ENCODE peak calls at places on chromosomes 7 and 10, in seven cellular contexts. One of them, this sample, is unnamed.

GRCh38 chr7:7565018-7565680 is 1.5 kb upstream of the MIOS start:
- DNase-seq in body of pancreas: no peak
- DNase-seq in astrocyte: no peak
- DNase-seq in left ventricle myocardium inferior: no peak
- DNase-seq in mammary epithelial cell: no peak
- DNase-seq in heart right ventricle: no peak
- DNase-seq in BJ: no peak
- DNase-seq in this sample: no peak

GRCh38 chr7:1645071-1646015 is 24.7 kb upstream of the ELFN1 start:
- DNase-seq in astrocyte: no peak
- DNase-seq in body of pancreas: no peak
- DNase-seq in BJ: no peak
- DNase-seq in left ventricle myocardium inferior: peak; percentile 12
- DNase-seq in mammary epithelial cell: no peak
- DNase-seq in heart right ventricle: no peak
- DNase-seq in this sample: no peak

GRCh38 chr10:33335800-33336605 is 1.5 kb upstream of the NRP1 start:
- DNase-seq in heart right ventricle: peak; percentile 78
- DNase-seq in BJ: no peak
- DNase-seq in astrocyte: peak; percentile 44
- DNase-seq in body of pancreas: peak; percentile 79
- DNase-seq in left ventricle myocardium inferior: peak; percentile 82
- DNase-seq in mammary epithelial cell: peak; percentile 67
- DNase-seq in this sample: peak; percentile 94

GRCh38 chr10:70761031-70761601 is 24.1 kb downstream of the TBATA start:
- DNase-seq in left ventricle myocardium inferior: no peak
- DNase-seq in BJ: no peak
- DNase-seq in mammary epithelial cell: no peak
- DNase-seq in heart right ventricle: no peak
- DNase-seq in astrocyte: no peak
- DNase-seq in body of pancreas: peak; percentile 5
- DNase-seq in this sample: no peak

GRCh38 chr10:101694674-101695403 is at the start of gene FBXW4:
- DNase-seq in body of pancreas: peak; percentile 78
- DNase-seq in BJ: no peak
- DNase-seq in heart right ventricle: peak; percentile 42
- DNase-seq in astrocyte: peak; percentile 23
- DNase-seq in left ventricle myocardium inferior: peak; percentile 50
- DNase-seq in mammary epithelial cell: peak; percentile 33
- DNase-seq in this sample: peak; percentile 73

GRCh38 chr7:137342751-137343482 is 616 bp downstream of the PTN start:
- DNase-seq in body of pancreas: no peak
- DNase-seq in heart right ventricle: no peak
- DNase-seq in mammary epithelial cell: peak; percentile 31
- DNase-seq in BJ: no peak
- DNase-seq in left ventricle myocardium inferior: no peak
- DNase-seq in astrocyte: no peak
- DNase-seq in this sample: peak; percentile 14

GRCh38 chr7:139046143-139046542 is 10.3 kb upstream of the ZC3HAV1L start:
- DNase-seq in left ventricle myocardium inferior: no peak
- DNase-seq in body of pancreas: no peak
- DNase-seq in mammary epithelial cell: no peak
- DNase-seq in BJ: no peak
- DNase-seq in heart right ventricle: no peak
- DNase-seq in astrocyte: no peak
- DNase-seq in this sample: no peak

GRCh38 chr7:98969386-98969785 is 91.1 kb downstream of the TRRAP start:
- DNase-seq in BJ: no peak
- DNase-seq in body of pancreas: no peak
- DNase-seq in astrocyte: no peak
- DNase-seq in heart right ventricle: no peak
- DNase-seq in left ventricle myocardium inferior: no peak
- DNase-seq in mammary epithelial cell: no peak
- DNase-seq in this sample: no peak

GRCh38 chr7:128383781-128384180 is 22.3 kb upstream of the PRRT4 start:
- DNase-seq in astrocyte: no peak
- DNase-seq in BJ: no peak
- DNase-seq in left ventricle myocardium inferior: no peak
- DNase-seq in body of pancreas: no peak
- DNase-seq in mammary epithelial cell: no peak
- DNase-seq in heart right ventricle: no peak
- DNase-seq in this sample: no peak

GRCh38 chr7:130903358-130903974 is 169.5 kb upstream of the KLF14 start:
- DNase-seq in heart right ventricle: no peak
- DNase-seq in mammary epithelial cell: peak; percentile 90
- DNase-seq in body of pancreas: no peak
- DNase-seq in astrocyte: peak; percentile 98
- DNase-seq in left ventricle myocardium inferior: no peak
- DNase-seq in BJ: peak; percentile 79
- DNase-seq in this sample: peak; percentile 91

GRCh38 chr7:112205348-112206237 is 606 bp downstream of the DOCK4 start:
- DNase-seq in astrocyte: peak; percentile 71
- DNase-seq in heart right ventricle: peak; percentile 77
- DNase-seq in body of pancreas: peak; percentile 68
- DNase-seq in left ventricle myocardium inferior: peak; percentile 73
- DNase-seq in mammary epithelial cell: peak; percentile 65
- DNase-seq in BJ: no peak
- DNase-seq in this sample: peak; percentile 75

GRCh38 chr7:143096146-143096545 is 35.7 kb upstream of the PIP start:
- DNase-seq in heart right ventricle: no peak
- DNase-seq in astrocyte: no peak
- DNase-seq in mammary epithelial cell: no peak
- DNase-seq in body of pancreas: no peak
- DNase-seq in BJ: no peak
- DNase-seq in left ventricle myocardium inferior: no peak
- DNase-seq in this sample: no peak

DNA sequence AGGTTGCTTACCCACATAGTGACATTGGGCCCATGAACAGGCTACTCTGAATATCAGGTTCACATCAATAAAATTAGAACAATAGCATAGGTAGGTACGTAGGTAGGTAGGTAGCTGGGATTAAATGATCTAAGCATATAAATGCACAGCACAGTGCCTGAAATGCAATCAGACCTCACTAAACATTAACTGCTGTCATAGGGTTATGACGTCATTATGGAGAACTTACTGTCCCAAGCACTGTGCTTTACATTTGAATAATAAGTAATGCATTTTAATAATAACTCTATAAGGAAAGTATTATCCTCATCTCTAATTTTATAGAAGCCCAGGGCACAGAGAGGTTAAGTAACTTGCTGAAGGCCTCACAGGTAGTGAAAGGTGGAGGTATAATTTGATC is 112.5 kb downstream of the RPS24 start:
- DNase-seq in astrocyte: no peak
- DNase-seq in BJ: no peak
- DNase-seq in body of pancreas: no peak
- DNase-seq in mammary epithelial cell: no peak
- DNase-seq in left ventricle myocardium inferior: no peak
- DNase-seq in heart right ventricle: no peak
- DNase-seq in this sample: no peak
- TF ChIP-seq CTCF in astrocyte: no peak
- TF ChIP-seq CTCF in BJ: no peak
- TF ChIP-seq CTCF in body of pancreas: no peak
- TF ChIP-seq CTCF in mammary epithelial cell: no peak
- TF ChIP-seq CTCF in left ventricle myocardium inferior: no peak
- TF ChIP-seq CTCF in heart right ventricle: no peak
- TF ChIP-seq CTCF in this sample: no peak

GRCh38 chr10:112811741-112812551 is 138.1 kb upstream of the TCF7L2 start:
- DNase-seq in BJ: peak; percentile 96
- DNase-seq in astrocyte: peak; percentile 97
- DNase-seq in left ventricle myocardium inferior: no peak
- DNase-seq in mammary epithelial cell: peak; percentile 93
- DNase-seq in body of pancreas: peak; percentile 44
- DNase-seq in heart right ventricle: no peak
- DNase-seq in this sample: peak; percentile 86
- H3K4me3 ChIP-seq in BJ: peak overlapping the region; percentile 19
- H3K4me3 ChIP-seq in astrocyte: peak overlapping the region; percentile 43
- H3K4me3 ChIP-seq in left ventricle myocardium inferior: no peak overlapping the region
- H3K4me3 ChIP-seq in mammary epithelial cell: no peak overlapping the region
- H3K4me3 ChIP-seq in body of pancreas: no peak overlapping the region
- H3K4me3 ChIP-seq in heart right ventricle: no peak overlapping the region
- H3K4me3 ChIP-seq in this sample: peak overlapping the region; percentile 46

DNA sequence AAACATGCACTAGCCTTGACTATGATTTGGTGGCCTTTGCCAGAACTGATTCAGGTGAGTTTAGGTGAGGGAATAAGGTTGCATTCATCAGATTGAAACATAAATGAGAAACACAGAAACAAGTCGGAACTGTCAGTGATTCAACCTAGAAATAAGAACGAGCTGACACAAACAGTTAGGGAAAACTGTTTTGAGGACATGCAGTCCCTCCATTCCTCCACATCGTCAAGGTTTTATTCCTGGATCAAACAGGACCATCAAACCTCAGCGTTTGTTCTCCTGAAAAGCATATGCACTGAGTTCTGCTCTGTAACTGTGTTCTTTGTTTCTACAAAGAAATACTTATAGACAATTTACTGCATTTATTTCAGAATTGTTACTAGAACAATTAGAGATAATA is 1.7 kb downstream of the ZNF248 start:
- DNase-seq in mammary epithelial cell: peak; percentile 6
- DNase-seq in left ventricle myocardium inferior: no peak
- DNase-seq in BJ: no peak
- DNase-seq in body of pancreas: no peak
- DNase-seq in heart right ventricle: no peak
- DNase-seq in astrocyte: no peak
- DNase-seq in this sample: no peak
- TF ChIP-seq CTCF in mammary epithelial cell: no peak
- TF ChIP-seq CTCF in left ventricle myocardium inferior: no peak
- TF ChIP-seq CTCF in BJ: no peak
- TF ChIP-seq CTCF in body of pancreas: no peak
- TF ChIP-seq CTCF in heart right ventricle: no peak
- TF ChIP-seq CTCF in astrocyte: no peak
- TF ChIP-seq CTCF in this sample: no peak

DNA sequence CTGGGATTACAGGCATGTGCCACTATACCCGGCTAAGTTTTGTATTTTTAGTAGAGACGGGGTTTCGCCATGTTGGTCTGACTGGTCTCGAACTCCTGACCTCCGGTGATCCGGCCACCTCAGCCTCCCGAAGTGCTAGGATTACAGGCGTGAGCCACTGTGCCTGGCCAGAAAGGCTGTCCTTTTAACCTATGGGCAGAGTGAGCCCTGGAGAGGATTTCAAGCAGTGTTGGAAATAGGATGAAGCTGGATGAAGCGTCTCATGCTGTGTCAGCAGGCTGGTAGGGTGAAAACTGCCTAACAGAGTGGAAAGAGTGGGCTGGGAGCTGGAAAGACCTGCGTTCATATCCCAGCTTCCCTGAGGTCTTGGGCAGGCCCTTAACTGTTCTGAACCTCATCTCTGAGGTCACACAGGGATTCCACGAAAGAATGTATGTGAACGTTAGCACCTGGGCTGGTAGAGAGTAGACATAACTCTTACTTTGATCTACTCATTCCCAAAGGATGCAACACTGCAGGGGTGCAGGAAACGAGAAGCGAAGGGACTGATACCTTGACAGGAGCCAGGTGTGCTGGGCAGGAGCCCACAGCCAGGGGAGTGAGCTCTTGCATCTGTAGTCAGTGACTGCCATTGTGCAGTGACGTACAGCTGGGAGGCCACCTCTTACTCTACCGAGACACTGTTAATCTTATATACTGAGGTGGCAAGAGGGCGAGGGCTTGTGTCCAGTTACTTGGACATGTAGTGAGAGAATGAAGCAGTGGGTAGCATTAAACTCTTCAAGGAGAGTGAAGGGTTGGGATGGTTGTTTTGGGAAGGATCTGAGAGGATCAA is 34.2 kb downstream of the WBP1L start:
- DNase-seq in mammary epithelial cell: no peak
- DNase-seq in heart right ventricle: no peak
- DNase-seq in BJ: no peak
- DNase-seq in left ventricle myocardium inferior: no peak
- DNase-seq in astrocyte: no peak
- DNase-seq in body of pancreas: no peak
- DNase-seq in this sample: no peak
- H3K4me3 ChIP-seq in mammary epithelial cell: no peak overlapping the region
- H3K4me3 ChIP-seq in heart right ventricle: peak overlapping the region; percentile 51
- H3K4me3 ChIP-seq in BJ: no peak overlapping the region
- H3K4me3 ChIP-seq in left ventricle myocardium inferior: peak overlapping the region; percentile 74
- H3K4me3 ChIP-seq in astrocyte: no peak overlapping the region
- H3K4me3 ChIP-seq in body of pancreas: no peak overlapping the region
- H3K4me3 ChIP-seq in this sample: no peak overlapping the region

DNA sequence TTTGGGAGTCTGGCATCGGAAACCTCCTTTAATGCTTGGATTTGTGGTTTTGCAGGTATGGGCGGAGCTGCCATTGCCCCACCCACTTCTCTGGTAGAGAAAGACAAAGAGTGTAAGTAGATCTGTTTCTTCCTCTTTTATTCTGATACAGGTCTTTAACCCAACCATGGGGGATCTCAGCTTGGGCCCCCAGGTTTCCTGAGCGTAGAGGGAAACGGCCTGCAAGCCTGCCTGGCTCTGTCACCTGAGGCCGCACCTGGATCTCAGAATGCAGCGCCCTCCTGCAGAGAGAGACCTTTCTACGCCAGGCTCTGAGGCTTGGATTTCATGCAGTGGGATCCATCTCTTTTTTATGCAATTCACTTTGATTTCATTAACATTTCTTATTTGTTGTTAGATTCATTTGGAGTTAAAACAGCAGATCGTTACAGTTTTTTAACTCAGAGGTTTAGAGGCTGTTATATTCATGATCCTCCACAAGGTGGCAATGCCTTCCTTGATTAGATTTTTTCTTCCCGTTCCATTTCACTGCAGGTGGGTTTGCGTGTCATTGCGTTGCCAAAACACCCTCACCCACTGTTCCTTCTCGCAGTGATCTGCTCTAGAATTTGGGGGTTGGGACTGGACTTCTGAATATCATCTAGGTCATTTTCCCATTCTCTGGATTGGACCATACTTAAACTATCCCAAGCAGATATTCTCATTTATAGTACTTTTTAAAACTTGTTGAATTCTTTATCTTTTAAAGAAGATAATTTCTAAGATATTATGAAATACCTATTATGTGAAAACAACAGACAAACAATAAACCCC is 20.0 kb downstream of the RBM17 start:
- DNase-seq in mammary epithelial cell: peak; percentile 14
- DNase-seq in left ventricle myocardium inferior: no peak
- DNase-seq in BJ: no peak
- DNase-seq in astrocyte: peak; percentile 14
- DNase-seq in body of pancreas: no peak
- DNase-seq in heart right ventricle: no peak
- DNase-seq in this sample: peak; percentile 75
- TF ChIP-seq CTCF in mammary epithelial cell: peak; percentile 38
- TF ChIP-seq CTCF in left ventricle myocardium inferior: peak; percentile 79
- TF ChIP-seq CTCF in BJ: peak; percentile 64
- TF ChIP-seq CTCF in astrocyte: peak; percentile 73
- TF ChIP-seq CTCF in body of pancreas: peak; percentile 59
- TF ChIP-seq CTCF in heart right ventricle: peak; percentile 75
- TF ChIP-seq CTCF in this sample: peak; percentile 57

DNA sequence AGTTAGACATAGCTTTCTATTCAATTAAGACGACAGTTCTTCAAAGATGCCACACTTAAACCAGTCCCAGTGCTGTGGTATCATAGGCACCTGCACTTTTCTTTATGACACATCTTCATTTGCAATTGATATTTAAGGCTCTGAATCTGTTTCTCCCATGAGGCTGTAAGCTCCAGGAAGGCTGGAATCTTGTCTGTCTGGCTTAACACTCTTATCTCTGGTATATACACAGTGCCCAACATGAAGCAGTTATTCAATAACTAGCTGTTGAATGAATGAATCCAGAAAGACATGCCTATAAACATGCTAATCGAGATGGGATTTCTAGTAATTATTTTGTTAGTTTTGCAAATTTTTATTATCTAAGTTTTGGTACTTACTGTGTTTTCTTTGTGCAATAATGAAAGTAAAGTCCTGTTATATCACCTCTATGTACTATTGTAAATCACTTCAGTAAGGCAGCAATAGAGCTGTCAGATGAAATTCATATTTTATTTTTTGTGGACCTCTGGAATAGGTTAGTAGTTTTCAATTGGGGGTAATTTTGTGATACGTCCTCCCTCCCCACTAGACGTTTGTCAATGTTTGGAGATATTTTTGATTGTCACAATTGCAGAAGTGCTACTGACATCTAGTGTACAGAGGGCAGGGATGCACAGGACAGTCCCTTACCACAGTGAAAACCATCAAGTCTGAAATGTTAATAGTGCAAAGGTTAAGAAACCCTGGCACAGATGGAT is 51.3 kb upstream of the STEAP4 start:
- DNase-seq in body of pancreas: no peak
- DNase-seq in mammary epithelial cell: peak; percentile 36
- DNase-seq in left ventricle myocardium inferior: no peak
- DNase-seq in astrocyte: no peak
- DNase-seq in heart right ventricle: no peak
- DNase-seq in BJ: no peak
- DNase-seq in this sample: peak; percentile 8
- H3K4me3 ChIP-seq in body of pancreas: no peak overlapping the region
- H3K4me3 ChIP-seq in mammary epithelial cell: peak overlapping the region; percentile 6
- H3K4me3 ChIP-seq in left ventricle myocardium inferior: peak overlapping the region; percentile 49
- H3K4me3 ChIP-seq in astrocyte: no peak overlapping the region
- H3K4me3 ChIP-seq in heart right ventricle: peak overlapping the region; percentile 11
- H3K4me3 ChIP-seq in BJ: no peak overlapping the region
- H3K4me3 ChIP-seq in this sample: no peak overlapping the region